ENCODE peak calls at places on chromosome 14, in five cellular contexts. One of them, this sample, is unnamed. For H3K4me1 and H3K9me3, the result is how much of the 10 kb centered on the place peaks cover.

GRCh38 chr14:23000860-23001259 is 9.1 kb downstream of the C14orf93 start:
- DNase-seq in naive thymus-derived CD4-positive, alpha-beta T cell: no peak
- DNase-seq in endodermal cell: no peak
- DNase-seq in adipocyte: no peak
- DNase-seq in H1: no peak
- DNase-seq in this sample: no peak

GRCh38 chr14:32311294-32312009 is 17.6 kb upstream of the AKAP6 start:
- DNase-seq in naive thymus-derived CD4-positive, alpha-beta T cell: no peak
- DNase-seq in endodermal cell: no peak
- DNase-seq in adipocyte: peak
- DNase-seq in H1: no peak
- DNase-seq in this sample: no peak

GRCh38 chr14:75252254-75252837 is 26.3 kb upstream of the FOS start:
- DNase-seq in naive thymus-derived CD4-positive, alpha-beta T cell: no peak
- DNase-seq in endodermal cell: no peak
- DNase-seq in adipocyte: no peak
- DNase-seq in H1: no peak
- DNase-seq in this sample: no peak

GRCh38 chr14:105168979-105169507 is 467 bp upstream of the JAG2 start:
- DNase-seq in naive thymus-derived CD4-positive, alpha-beta T cell: peak
- DNase-seq in endodermal cell: peak
- DNase-seq in adipocyte: peak
- DNase-seq in H1: peak
- DNase-seq in this sample: peak

GRCh38 chr14:74898694-74899093 is 17.0 kb downstream of the DLST start:
- DNase-seq in naive thymus-derived CD4-positive, alpha-beta T cell: no peak
- DNase-seq in endodermal cell: no peak
- DNase-seq in adipocyte: no peak
- DNase-seq in H1: no peak
- DNase-seq in this sample: no peak

GRCh38 chr14:66105819-66106218 is 380.4 kb upstream of the CCDC196 start:
- DNase-seq in naive thymus-derived CD4-positive, alpha-beta T cell: no peak
- DNase-seq in endodermal cell: no peak
- DNase-seq in adipocyte: peak
- DNase-seq in H1: no peak
- DNase-seq in this sample: no peak

GRCh38 chr14:99191663-99192621 is 80.1 kb downstream of the BCL11B start:
- DNase-seq in naive thymus-derived CD4-positive, alpha-beta T cell: peak
- DNase-seq in endodermal cell: no peak
- DNase-seq in adipocyte: peak
- DNase-seq in H1: no peak
- DNase-seq in this sample: peak

GRCh38 chr14:49975286-49975685 is 82.4 kb downstream of the ARF6 start:
- DNase-seq in naive thymus-derived CD4-positive, alpha-beta T cell: no peak
- DNase-seq in endodermal cell: no peak
- DNase-seq in adipocyte: peak
- DNase-seq in H1: no peak
- DNase-seq in this sample: peak

GRCh38 chr14:95265106-95266094 is 54.3 kb downstream of the CLMN start:
- DNase-seq in naive thymus-derived CD4-positive, alpha-beta T cell: no peak
- DNase-seq in endodermal cell: peak
- DNase-seq in adipocyte: peak
- DNase-seq in H1: no peak
- DNase-seq in this sample: peak

GRCh38 chr14:53946404-53947400 is 9.9 kb downstream of the BMP4 start:
- DNase-seq in naive thymus-derived CD4-positive, alpha-beta T cell: no peak
- DNase-seq in endodermal cell: peak
- DNase-seq in adipocyte: peak
- DNase-seq in H1: peak
- DNase-seq in this sample: no peak

GRCh38 chr14:50351016-50351415 is 38.9 kb downstream of the DMAC2L start:
- DNase-seq in naive thymus-derived CD4-positive, alpha-beta T cell: no peak
- DNase-seq in endodermal cell: no peak
- DNase-seq in adipocyte: peak
- DNase-seq in H1: no peak
- DNase-seq in this sample: peak

GRCh38 chr14:94129758-94130414 is 482 bp upstream of the IFI27L2 start:
- DNase-seq in naive thymus-derived CD4-positive, alpha-beta T cell: peak
- DNase-seq in endodermal cell: peak
- DNase-seq in adipocyte: peak
- DNase-seq in H1: peak
- DNase-seq in this sample: peak

GRCh38 chr14:92539419-92539818 is 25.8 kb downstream of the RIN3 start:
- DNase-seq in naive thymus-derived CD4-positive, alpha-beta T cell: no peak
- DNase-seq in endodermal cell: no peak
- DNase-seq in adipocyte: no peak
- DNase-seq in H1: no peak
- DNase-seq in this sample: no peak

GRCh38 chr14:99242816-99243795 is 28.9 kb downstream of the BCL11B start:
- DNase-seq in naive thymus-derived CD4-positive, alpha-beta T cell: peak
- DNase-seq in endodermal cell: no peak
- DNase-seq in adipocyte: no peak
- DNase-seq in H1: no peak
- DNase-seq in this sample: no peak

GRCh38 chr14:61076531-61076930 is 95.5 kb downstream of the SLC38A6 start:
- DNase-seq in naive thymus-derived CD4-positive, alpha-beta T cell: no peak
- DNase-seq in endodermal cell: no peak
- DNase-seq in adipocyte: peak
- DNase-seq in H1: no peak
- DNase-seq in this sample: no peak

GRCh38 chr14:89422181-89422951 is 5.3 kb upstream of the FOXN3 start:
- DNase-seq in naive thymus-derived CD4-positive, alpha-beta T cell: no peak
- DNase-seq in endodermal cell: no peak
- DNase-seq in adipocyte: no peak
- DNase-seq in H1: no peak
- DNase-seq in this sample: no peak

GRCh38 chr14:95722525-95723190 is 8.7 kb upstream of the TCL1A start:
- DNase-seq in naive thymus-derived CD4-positive, alpha-beta T cell: no peak
- DNase-seq in endodermal cell: no peak
- DNase-seq in adipocyte: no peak
- DNase-seq in H1: peak
- DNase-seq in this sample: no peak

GRCh38 chr14:55800443-55800842 is 220.4 kb downstream of the KTN1 start:
- DNase-seq in naive thymus-derived CD4-positive, alpha-beta T cell: no peak
- DNase-seq in endodermal cell: no peak
- DNase-seq in adipocyte: no peak
- DNase-seq in H1: no peak
- DNase-seq in this sample: no peak

GRCh38 chr14:64035143-64035542 is 182.3 kb downstream of the SYNE2 start:
- DNase-seq in naive thymus-derived CD4-positive, alpha-beta T cell: no peak
- DNase-seq in endodermal cell: no peak
- DNase-seq in adipocyte: peak
- DNase-seq in H1: no peak
- DNase-seq in this sample: no peak

GRCh38 chr14:35556548-35556947 is 22.6 kb downstream of the INSM2 start:
- DNase-seq in naive thymus-derived CD4-positive, alpha-beta T cell: no peak
- DNase-seq in endodermal cell: no peak
- DNase-seq in adipocyte: no peak
- DNase-seq in H1: no peak
- DNase-seq in this sample: no peak

GRCh38 chr14:71467419-71467818 is 464.8 kb upstream of the RGS6 start:
- DNase-seq in naive thymus-derived CD4-positive, alpha-beta T cell: no peak
- DNase-seq in endodermal cell: no peak
- DNase-seq in adipocyte: peak
- DNase-seq in H1: no peak
- DNase-seq in this sample: peak

GRCh38 chr14:91418387-91419043 is 895 bp upstream of the CCDC88C start:
- DNase-seq in naive thymus-derived CD4-positive, alpha-beta T cell: peak
- DNase-seq in endodermal cell: peak
- DNase-seq in adipocyte: peak
- DNase-seq in H1: peak
- DNase-seq in this sample: peak

GRCh38 chr14:34172477-34173368 is 221.8 kb upstream of the EGLN3 start:
- DNase-seq in naive thymus-derived CD4-positive, alpha-beta T cell: no peak
- DNase-seq in endodermal cell: no peak
- DNase-seq in adipocyte: no peak
- DNase-seq in H1: no peak
- DNase-seq in this sample: no peak

GRCh38 chr14:67704484-67705089 is 2.9 kb downstream of the RDH12 start:
- DNase-seq in naive thymus-derived CD4-positive, alpha-beta T cell: peak
- DNase-seq in endodermal cell: peak
- DNase-seq in adipocyte: peak
- DNase-seq in H1: no peak
- DNase-seq in this sample: peak

GRCh38 chr14:64919618-64920017 is 5.4 kb downstream of the CHURC1 start:
- DNase-seq in naive thymus-derived CD4-positive, alpha-beta T cell: no peak
- DNase-seq in endodermal cell: no peak
- DNase-seq in adipocyte: peak
- DNase-seq in H1: no peak
- DNase-seq in this sample: no peak

GRCh38 chr14:90774316-90774715 is 41.9 kb downstream of the TTC7B start:
- DNase-seq in naive thymus-derived CD4-positive, alpha-beta T cell: no peak
- DNase-seq in endodermal cell: no peak
- DNase-seq in adipocyte: no peak
- DNase-seq in H1: no peak
- DNase-seq in this sample: no peak

GRCh38 chr14:24481622-24482324 is 26.3 kb downstream of the CMA1 start:
- DNase-seq in naive thymus-derived CD4-positive, alpha-beta T cell: peak
- DNase-seq in endodermal cell: peak
- DNase-seq in adipocyte: peak
- DNase-seq in H1: peak
- DNase-seq in this sample: no peak

GRCh38 chr14:101781240-101782061 is 19.9 kb downstream of the PPP2R5C start:
- DNase-seq in naive thymus-derived CD4-positive, alpha-beta T cell: peak
- DNase-seq in endodermal cell: peak
- DNase-seq in adipocyte: peak
- DNase-seq in H1: peak
- DNase-seq in this sample: peak

GRCh38 chr14:70856851-70857498 is 47.7 kb upstream of the MAP3K9 start:
- DNase-seq in naive thymus-derived CD4-positive, alpha-beta T cell: no peak
- DNase-seq in endodermal cell: peak
- DNase-seq in adipocyte: peak
- DNase-seq in H1: no peak
- DNase-seq in this sample: peak

GRCh38 chr14:77043177-77043983 is 14.9 kb upstream of the IRF2BPL start:
- DNase-seq in naive thymus-derived CD4-positive, alpha-beta T cell: no peak
- DNase-seq in endodermal cell: peak
- DNase-seq in adipocyte: peak
- DNase-seq in H1: no peak
- DNase-seq in this sample: no peak

GRCh38 chr14:77043984-77044485 is 15.5 kb upstream of the IRF2BPL start:
- DNase-seq in naive thymus-derived CD4-positive, alpha-beta T cell: no peak
- DNase-seq in endodermal cell: peak
- DNase-seq in adipocyte: peak
- DNase-seq in H1: no peak
- DNase-seq in this sample: no peak

GRCh38 chr14:77044776-77045569 is 16.5 kb upstream of the IRF2BPL start:
- DNase-seq in naive thymus-derived CD4-positive, alpha-beta T cell: no peak
- DNase-seq in endodermal cell: peak
- DNase-seq in adipocyte: peak
- DNase-seq in H1: no peak
- DNase-seq in this sample: no peak

GRCh38 chr14:77046706-77047105 is 18.2 kb upstream of the IRF2BPL start:
- DNase-seq in naive thymus-derived CD4-positive, alpha-beta T cell: no peak
- DNase-seq in endodermal cell: no peak
- DNase-seq in adipocyte: no peak
- DNase-seq in H1: no peak
- DNase-seq in this sample: no peak

DNA sequence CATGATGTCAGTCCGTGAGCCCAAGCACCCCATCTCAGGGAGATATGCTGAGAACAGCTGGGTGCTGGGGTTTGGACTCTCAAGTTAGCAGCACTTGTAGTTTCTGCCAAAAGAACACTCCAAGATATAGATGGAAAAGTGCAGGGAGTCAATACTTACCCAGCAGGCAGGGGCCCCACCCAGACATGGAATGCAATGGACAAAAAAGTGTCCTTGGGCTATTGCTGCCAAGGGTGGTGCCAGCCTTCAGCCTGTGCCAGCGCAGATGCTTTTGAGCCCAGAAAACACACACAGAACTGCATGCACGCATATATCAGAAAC is 17.0 kb upstream of the IRF2BPL start:
- DNase-seq in naive thymus-derived CD4-positive, alpha-beta T cell: no peak
- DNase-seq in endodermal cell: no peak
- DNase-seq in adipocyte: peak
- DNase-seq in H1: no peak
- DNase-seq in this sample: no peak
- H3K4me1 ChIP-seq in naive thymus-derived CD4-positive, alpha-beta T cell: under half
- H3K4me1 ChIP-seq in endodermal cell: under half
- H3K4me1 ChIP-seq in adipocyte: half or more
- H3K4me1 ChIP-seq in H1: under half
- H3K4me1 ChIP-seq in this sample: half or more

GRCh38 chr14:19851365-19851764 is 23.6 kb upstream of the OR4K2 start:
- DNase-seq in naive thymus-derived CD4-positive, alpha-beta T cell: no peak
- DNase-seq in endodermal cell: no peak
- DNase-seq in adipocyte: no peak
- DNase-seq in H1: no peak
- DNase-seq in this sample: no peak
- H3K9me3 ChIP-seq in naive thymus-derived CD4-positive, alpha-beta T cell: under half
- H3K9me3 ChIP-seq in endodermal cell: half or more
- H3K9me3 ChIP-seq in adipocyte: under half
- H3K9me3 ChIP-seq in H1: under half
- H3K9me3 ChIP-seq in this sample: under half

DNA sequence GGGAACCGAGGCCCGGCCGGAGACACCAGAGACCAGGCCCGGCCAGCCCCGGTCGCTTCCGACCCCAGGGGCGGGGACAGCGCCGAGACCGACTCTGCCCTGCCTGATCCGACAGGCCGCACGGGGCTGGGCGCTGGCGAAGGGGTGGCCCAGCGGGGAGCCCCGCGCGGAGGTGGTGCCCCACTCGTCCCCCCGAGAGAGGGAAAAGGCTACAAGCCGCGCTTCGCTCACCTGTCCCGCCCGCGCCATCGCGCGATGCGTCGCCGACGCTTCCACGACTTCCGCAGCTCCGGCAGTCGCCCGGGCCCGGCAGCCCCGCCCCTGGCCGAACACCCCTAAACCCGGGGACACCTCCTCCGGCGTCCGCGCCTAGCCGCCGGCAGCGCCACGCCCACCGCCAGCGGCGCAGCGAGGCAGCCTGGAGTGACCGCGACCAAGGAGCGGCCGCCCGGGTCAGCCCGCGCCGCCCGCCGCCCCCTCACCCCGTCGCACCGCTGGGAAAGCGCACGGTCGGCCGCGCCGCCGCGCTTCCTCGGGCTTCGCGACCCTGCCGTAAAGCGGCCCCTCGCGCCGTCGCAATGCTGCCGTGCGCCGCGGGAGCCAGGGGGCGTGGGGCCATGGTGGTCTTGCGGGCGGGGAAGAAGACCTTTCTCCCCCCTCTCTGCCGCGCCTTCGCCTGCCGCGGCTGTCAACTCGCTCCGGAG is at the start of the genes BAG5 and COA8:
- DNase-seq in naive thymus-derived CD4-positive, alpha-beta T cell: peak
- DNase-seq in endodermal cell: peak
- DNase-seq in adipocyte: peak
- DNase-seq in H1: peak
- DNase-seq in this sample: peak
- H3K4me1 ChIP-seq in naive thymus-derived CD4-positive, alpha-beta T cell: under half
- H3K4me1 ChIP-seq in endodermal cell: under half
- H3K4me1 ChIP-seq in adipocyte: under half
- H3K4me1 ChIP-seq in H1: under half
- H3K4me1 ChIP-seq in this sample: under half

DNA sequence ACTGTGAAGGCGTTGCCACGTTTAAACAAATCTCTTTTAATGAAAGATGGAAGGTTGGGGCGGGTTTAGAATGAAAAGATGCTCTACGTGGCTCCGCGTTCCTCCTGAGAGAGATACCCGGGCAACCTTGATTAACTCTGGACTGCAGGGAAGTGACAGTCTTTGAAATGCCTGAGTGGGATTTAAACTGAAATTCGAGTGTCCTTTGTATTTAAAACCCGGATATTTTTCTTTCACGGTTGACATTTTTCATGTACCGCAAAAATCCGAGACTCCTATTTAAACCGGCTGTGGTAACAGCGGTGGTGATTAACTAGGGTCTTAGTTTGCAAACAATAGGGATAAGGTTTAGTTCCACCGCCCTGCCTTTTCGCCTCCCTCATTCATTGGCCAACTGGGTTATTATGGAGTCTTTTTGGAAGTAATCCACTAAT is 697 bp downstream of the G2E3 start:
- DNase-seq in naive thymus-derived CD4-positive, alpha-beta T cell: no peak
- DNase-seq in endodermal cell: peak
- DNase-seq in adipocyte: peak
- DNase-seq in H1: no peak
- DNase-seq in this sample: peak
- H3K9me3 ChIP-seq in naive thymus-derived CD4-positive, alpha-beta T cell: under half
- H3K9me3 ChIP-seq in endodermal cell: under half
- H3K9me3 ChIP-seq in adipocyte: under half
- H3K9me3 ChIP-seq in H1: under half
- H3K9me3 ChIP-seq in this sample: under half